ENCODE peak calls at places on chromosome X, in eight cellular contexts. F is fibroblast of mammary gland, G is uterus, C is choroid plexus epithelial cell, M is fibroblast of villous mesenchyme, P is pancreas, A is tibial nerve, O is neural progenitor cell. I is an unnamed sample.

GRCh38 chrX:135522132-135522530 is 1.7 kb downstream of the INTS6L start:
- DNase-seq in F (no peak), G (no peak), C (no peak), M (no peak), P (no peak), A (no peak), O (no peak), I (no peak)

GRCh38 chrX:106959897-106960296 is 39.7 kb downstream of the CLDN2 start:
- DNase-seq in F (peak), G (no peak), C (peak), M (peak), P (no peak), A (no peak), O (peak), I (peak)

GRCh38 chrX:80876877-80877276 is 67.2 kb upstream of the BRWD3 start:
- DNase-seq in F (peak), G (no peak), C (peak), M (peak), P (no peak), A (no peak), O (peak), I (peak)

GRCh38 chrX:128460835-128461234 is 408.6 kb upstream of the ACTRT1 start:
- DNase-seq in F (no peak), G (no peak), C (no peak), M (no peak), P (no peak), A (no peak), O (peak), I (no peak)

GRCh38 chrX:119272882-119273806 is 37.1 kb downstream of the PGRMC1 start:
- DNase-seq in F (peak), G (no peak), C (peak), M (peak), P (peak), A (no peak), O (peak), I (peak)

GRCh38 chrX:154443479-154443910 is 446 bp upstream of the FAM50A start:
- DNase-seq in F (no peak), G (no peak), C (no peak), M (peak), P (no peak), A (no peak), O (peak), I (no peak)

GRCh38 chrX:13266641-13267420 is 53.0 kb downstream of the ATXN3L start:
- DNase-seq in F (peak), G (no peak), C (no peak), M (no peak), P (no peak), A (no peak), O (peak), I (peak)

GRCh38 chrX:110852180-110852579 is 56.6 kb upstream of the CHRDL1 start:
- DNase-seq in F (peak), G (no peak), C (peak), M (peak), P (no peak), A (no peak), O (peak), I (no peak)

GRCh38 chrX:79413009-79413408 is 45.9 kb upstream of the ITM2A start:
- DNase-seq in F (peak), G (no peak), C (peak), M (peak), P (no peak), A (no peak), O (peak), I (peak)

GRCh38 chrX:130247996-130248395 is 20.7 kb downstream of the ZNF280C start:
- DNase-seq in F (no peak), G (no peak), C (no peak), M (no peak), P (no peak), A (no peak), O (no peak), I (no peak)

GRCh38 chrX:55127692-55128091 is 38.9 kb downstream of the PAGE2 start:
- DNase-seq in F (peak), G (no peak), C (peak), M (peak), P (no peak), A (no peak), O (no peak), I (no peak)

GRCh38 chrX:24415921-24416320 is 49.2 kb upstream of the PDK3 start:
- DNase-seq in F (no peak), G (no peak), C (no peak), M (no peak), P (no peak), A (no peak), O (no peak), I (no peak)

GRCh38 chrX:124087000-124087746 is 125.7 kb downstream of the STAG2 start:
- DNase-seq in F (no peak), G (no peak), C (no peak), M (no peak), P (no peak), A (no peak), O (no peak), I (no peak)

GRCh38 chrX:118698516-118699247 is 28.7 kb upstream of the IL13RA1 start:
- DNase-seq in F (peak), G (no peak), C (no peak), M (no peak), P (no peak), A (no peak), O (no peak), I (no peak)

GRCh38 chrX:87391742-87392141 is 125.9 kb upstream of the KLHL4 start:
- DNase-seq in F (no peak), G (no peak), C (no peak), M (no peak), P (no peak), A (no peak), O (no peak), I (no peak)

GRCh38 chrX:133958997-133959688 is 26.3 kb downstream of the GPC3 start:
- DNase-seq in F (peak), G (no peak), C (no peak), M (no peak), P (no peak), A (no peak), O (no peak), I (no peak)
- TF ChIP-seq CTCF in F (peak), G (peak), C (peak), M (peak), P (no peak), A (no peak), O (no peak), I (no peak)

DNA sequence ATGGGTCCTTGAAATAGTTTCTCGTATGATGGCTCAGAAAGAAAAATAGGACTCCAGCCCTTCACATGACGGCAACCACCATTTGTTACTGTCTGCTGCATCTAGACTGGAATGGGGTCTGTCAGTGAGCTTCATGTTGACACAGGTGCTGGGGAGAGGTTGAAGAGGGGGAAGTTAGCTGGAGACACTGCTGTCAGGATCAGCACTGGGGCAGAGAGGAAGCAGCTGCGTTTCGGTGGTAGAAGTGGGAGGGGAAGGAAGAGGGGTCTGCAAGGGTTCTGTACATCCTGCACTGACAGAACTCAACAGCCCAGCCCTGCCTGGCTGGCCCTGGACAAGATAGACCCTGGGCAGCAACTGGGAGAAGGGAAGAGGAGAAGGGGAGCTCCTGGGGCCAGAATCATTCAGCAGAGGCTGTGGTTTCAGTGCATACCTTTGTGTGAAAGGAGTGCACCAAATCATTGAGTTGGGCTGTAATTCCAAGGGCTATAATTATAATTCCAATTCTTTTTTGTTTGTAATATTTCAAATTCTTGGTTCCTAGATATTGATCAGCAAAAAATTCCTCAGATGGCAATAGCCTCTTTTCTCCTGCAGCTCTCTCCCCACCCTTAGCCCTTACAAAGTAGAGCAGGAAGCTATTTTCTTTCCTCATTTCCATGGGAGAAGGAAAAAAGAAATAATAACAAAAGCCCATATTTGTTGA is 119.4 kb upstream of the C1GALT1C1 start:
- DNase-seq in F (no peak), G (no peak), C (no peak), M (peak), P (no peak), A (no peak), O (no peak), I (no peak)
- H3K4me3 ChIP-seq in F (no peak), G (no peak), C (no peak), M (no peak), P (no peak), A (no peak), O (no peak), I (no peak)

GRCh38 chrX:1673337-1673736 is 58.5 kb downstream of the ASMT start:
- DNase-seq in F (peak), G (no peak), C (peak), M (peak), P (peak), A (no peak), O (peak), I (no peak)
- TF ChIP-seq CTCF in F (peak), G (no peak), C (peak), M (peak), P (peak), A (no peak), O (peak), I (peak)

DNA sequence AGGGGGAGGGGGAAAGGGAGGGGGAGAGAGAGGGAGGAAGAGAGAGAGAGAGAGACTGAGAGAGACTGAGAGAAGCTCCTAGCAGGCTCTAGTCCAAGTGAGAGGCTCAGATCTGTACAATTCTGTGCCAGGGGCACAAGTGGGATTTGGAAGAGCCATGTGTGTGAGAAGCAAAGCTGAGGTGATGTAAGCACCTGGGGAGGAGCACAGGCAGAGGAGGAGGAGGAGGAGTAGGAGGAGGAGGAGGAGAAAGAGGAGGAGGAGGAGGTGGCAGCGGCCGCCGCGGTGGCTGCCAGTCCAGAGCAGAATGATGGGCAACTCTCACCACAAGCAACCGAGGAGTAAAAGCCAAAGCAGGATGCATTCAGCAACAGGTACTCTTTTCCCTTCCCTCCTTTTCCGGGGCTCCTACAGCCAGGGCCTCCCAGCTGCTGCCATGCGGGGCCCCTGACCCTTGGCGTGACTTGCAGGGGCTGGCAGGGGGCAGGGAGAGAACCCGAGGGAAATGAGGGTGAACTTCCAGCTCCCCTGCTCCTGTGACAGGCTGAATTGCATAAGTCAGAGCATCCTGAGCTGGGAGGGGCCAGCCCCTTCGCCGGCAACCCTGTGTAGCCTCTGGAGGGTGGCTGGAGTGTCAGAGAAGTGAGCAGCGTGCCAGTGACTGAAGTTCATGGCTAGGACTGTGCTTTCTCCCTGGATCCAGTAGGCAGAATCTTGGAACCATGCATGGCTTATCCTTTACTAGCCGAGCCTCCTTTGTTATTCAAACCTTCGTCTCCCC is 62.1 kb downstream of the RTL5 start:
- DNase-seq in F (no peak), G (no peak), C (no peak), M (no peak), P (no peak), A (no peak), O (no peak), I (no peak)
- H3K4me3 ChIP-seq in F (no peak), G (peak), C (peak), M (no peak), P (no peak), A (no peak), O (no peak), I (no peak)

GRCh38 chrX:103629295-103630170 is 758 bp downstream of the TCEAL1 start:
- DNase-seq in F (peak), G (peak), C (peak), M (peak), P (peak), A (peak), O (peak), I (peak)
- TF ChIP-seq CTCF in F (peak), G (peak), C (peak), M (peak), P (no peak), A (peak), O (peak), I (peak)

GRCh38 chrX:51496501-51497291 is at the start of gene NUDT11:
- DNase-seq in F (peak), G (peak), C (peak), M (peak), P (peak), A (peak), O (peak), I (peak)

DNA sequence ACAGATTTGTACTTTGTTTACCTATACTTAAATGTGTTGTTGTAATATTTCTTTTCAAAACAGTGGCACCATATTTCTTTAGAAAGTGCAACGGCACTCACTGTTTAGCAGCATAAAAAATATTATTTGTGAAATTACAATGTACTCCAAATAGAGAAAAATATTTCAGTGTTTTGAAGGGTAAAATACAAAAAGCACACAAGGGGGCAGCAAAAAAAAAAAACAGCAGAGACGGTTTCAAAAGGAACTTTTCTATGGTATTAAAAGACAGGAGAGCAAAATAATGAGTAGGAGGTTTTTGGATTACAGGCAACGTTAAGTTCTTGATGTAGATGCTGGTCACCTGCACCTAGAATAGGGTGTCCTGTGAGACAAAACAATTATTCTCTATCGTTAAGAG is 2.0 kb downstream of the NUDT11 start:
- DNase-seq in F (peak), G (no peak), C (peak), M (no peak), P (no peak), A (no peak), O (no peak), I (peak)
- H3K4me3 ChIP-seq in F (no peak), G (no peak), C (no peak), M (no peak), P (no peak), A (no peak), O (peak), I (peak)

DNA sequence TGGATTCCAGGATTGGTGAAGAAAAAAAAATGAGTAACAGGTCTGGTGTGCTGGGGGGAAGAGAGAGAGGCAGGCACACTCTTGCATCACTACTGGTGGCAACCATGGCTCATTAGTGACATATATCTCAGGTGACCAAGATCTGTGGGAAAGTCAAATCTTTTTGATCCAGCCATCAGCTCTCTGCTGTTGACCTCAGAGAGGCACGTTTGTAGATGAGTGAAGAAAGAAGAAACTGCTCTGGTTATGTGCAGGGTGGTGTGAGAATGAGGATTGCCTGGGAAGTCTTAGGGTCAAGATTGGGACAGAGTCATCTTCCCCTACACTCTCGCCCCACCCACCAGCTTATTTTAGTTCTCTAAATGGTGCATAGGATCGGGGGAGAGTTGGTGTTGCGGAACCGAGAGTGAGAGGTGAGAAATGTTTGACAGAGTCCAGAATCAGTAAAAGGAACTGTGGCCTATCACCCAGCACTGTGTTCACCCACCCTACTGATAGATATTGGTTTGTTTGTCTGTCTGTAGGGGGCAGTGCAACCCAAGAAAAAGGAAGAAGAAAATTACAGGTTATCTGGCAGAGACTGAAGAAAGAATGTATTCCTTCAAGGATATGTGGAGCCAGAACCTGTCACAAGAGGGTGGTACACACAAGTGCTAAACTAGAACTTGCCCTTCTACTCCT is 21.9 kb downstream of the ARMCX6 start:
- DNase-seq in F (peak), G (no peak), C (peak), M (peak), P (peak), A (no peak), O (peak), I (peak)
- TF ChIP-seq CTCF in F (peak), G (peak), C (peak), M (peak), P (peak), A (peak), O (peak), I (peak)

GRCh38 chrX:9595131-9595530 is 130.3 kb downstream of the TBL1X start:
- DNase-seq in F (peak), G (no peak), C (peak), M (peak), P (no peak), A (no peak), O (no peak), I (peak)
- H3K4me3 ChIP-seq in F (no peak), G (no peak), C (no peak), M (no peak), P (no peak), A (no peak), O (no peak), I (no peak)